ENCODE peak calls at places on chromosomes 13 and 19, in seven cellular contexts. S is GM23338, X is SK-N-MC, N is HCT116, Z is GM23248, G is fibroblast of lung, J is keratinocyte. F is an unnamed sample.

GRCh38 chr19:18543814-18544475 is 572 bp upstream of the FKBP8 start:
- DNase-seq in X (no peak), J (peak; percentile 54), G (peak; percentile 51), N (peak; percentile 76), Z (peak; percentile 90), S (peak; percentile 90), F (peak; percentile 85)

GRCh38 chr13:67651908-67652307 is 421.8 kb upstream of the PCDH9 start:
- DNase-seq in J (no peak), N (no peak), G (no peak), Z (no peak), X (no peak), S (no peak), F (no peak)

GRCh38 chr13:85492283-85492682 is 306.9 kb downstream of the SLITRK6 start:
- DNase-seq in Z (no peak), X (no peak), S (no peak), J (no peak), G (no peak), N (no peak), F (no peak)

GRCh38 chr19:7534531-7534980 is 961 bp upstream of the PNPLA6 start:
- DNase-seq in N (no peak), J (no peak), X (peak; percentile 10), S (peak; percentile 93), G (peak; percentile 88), Z (peak; percentile 86), F (peak; percentile 85)

GRCh38 chr13:22837980-22838615 is 342.7 kb upstream of the SGCG start:
- DNase-seq in J (no peak), Z (no peak), S (no peak), N (no peak), G (no peak), X (no peak), F (no peak)

GRCh38 chr13:43720780-43721397 is 65.9 kb downstream of the ENOX1 start:
- DNase-seq in X (no peak), Z (peak; percentile 54), N (no peak), S (no peak), G (no peak), J (no peak), F (no peak)

GRCh38 chr13:113967729-113968462 is 6.0 kb downstream of the C13orf46 start:
- DNase-seq in G (no peak), Z (no peak), S (no peak), N (no peak), J (no peak), X (no peak), F (no peak)

GRCh38 chr13:109778102-109778542 is 8.3 kb downstream of the IRS2 start:
- DNase-seq in N (no peak), Z (peak; percentile 31), J (no peak), S (no peak), X (no peak), G (peak; percentile 73), F (peak; percentile 23)

GRCh38 chr19:51508059-51508733 is 6.6 kb upstream of the SIGLEC12 start:
- DNase-seq in Z (no peak), X (no peak), N (no peak), G (no peak), S (no peak), J (no peak), F (no peak)

GRCh38 chr13:82962422-82962821 is 919.9 kb downstream of the SLITRK1 start:
- DNase-seq in X (no peak), J (no peak), S (no peak), G (peak; percentile 30), N (no peak), Z (no peak), F (no peak)

GRCh38 chr19:49556412-49557398 is 23.7 kb downstream of the NOSIP start:
- DNase-seq in Z (no peak), N (no peak), X (no peak), G (peak; percentile 29), J (no peak), S (peak; percentile 94), F (no peak)

GRCh38 chr13:75170321-75170720 is 311.6 kb downstream of the TBC1D4 start:
- DNase-seq in S (no peak), X (no peak), G (no peak), Z (no peak), N (no peak), J (no peak), F (no peak)

GRCh38 chr19:43380008-43380407 is 26.5 kb downstream of the CD177 start:
- DNase-seq in Z (no peak), N (no peak), J (no peak), G (no peak), S (peak; percentile 49), X (no peak), F (no peak)

GRCh38 chr19:41641879-41642485 is 15.1 kb upstream of the CEACAM4 start:
- DNase-seq in G (peak; percentile 20), X (peak; percentile 65), J (no peak), Z (peak; percentile 57), N (peak; percentile 37), S (peak; percentile 80), F (peak; percentile 33)

GRCh38 chr19:40191836-40192646 is 815 bp downstream of the MAP3K10 start:
- DNase-seq in S (peak; percentile 85), N (no peak), X (no peak), J (no peak), G (peak; percentile 25), Z (peak; percentile 61), F (peak; percentile 55)

GRCh38 chr19:53809518-53810186 is 14.5 kb downstream of the NLRP12 start:
- DNase-seq in Z (no peak), J (no peak), X (no peak), G (no peak), S (peak; percentile 82), N (no peak), F (no peak)

GRCh38 chr19:41951686-41952172 is 7.4 kb downstream of the RABAC1 start:
- DNase-seq in X (no peak), G (peak; percentile 47), S (peak; percentile 94), N (peak; percentile 59), Z (peak; percentile 59), J (peak; percentile 35), F (peak; percentile 87)

GRCh38 chr19:28485300-28485699 is 727.7 kb downstream of the UQCRFS1 start:
- DNase-seq in N (no peak), S (no peak), X (no peak), G (no peak), Z (no peak), J (no peak), F (peak; percentile 27)

GRCh38 chr13:20369886-20370361 is 137.8 kb upstream of the GJB6 start:
- DNase-seq in G (peak; percentile 20), N (no peak), X (no peak), J (peak; percentile 59), S (no peak), Z (no peak), F (no peak)

GRCh38 chr19:867301-867793 is 7.9 kb downstream of the CFD start:
- DNase-seq in X (no peak), G (no peak), Z (no peak), J (no peak), S (no peak), N (no peak), F (no peak)

GRCh38 chr13:30810261-30810701 is 74.9 kb downstream of the ALOX5AP start:
- DNase-seq in N (no peak), G (no peak), Z (no peak), S (no peak), X (no peak), J (no peak), F (no peak)

GRCh38 chr19:43152217-43152616 is 34.1 kb downstream of the PSG5 start:
- DNase-seq in S (no peak), J (no peak), X (no peak), G (peak; percentile 19), N (no peak), Z (no peak), F (no peak)

GRCh38 chr13:73224708-73225107 is 165.9 kb downstream of the KLF5 start:
- DNase-seq in S (no peak), G (peak; percentile 72), N (no peak), Z (peak; percentile 78), X (no peak), J (no peak), F (no peak)

GRCh38 chr19:1469936-1470863 is 8.8 kb downstream of the C19orf25 start:
- DNase-seq in J (no peak), G (no peak), X (no peak), S (peak; percentile 84), Z (peak; percentile 65), N (peak; percentile 42), F (peak; percentile 60)

GRCh38 chr13:99258210-99258860 is at the start of gene GPR18:
- DNase-seq in S (no peak), J (no peak), X (no peak), N (no peak), Z (no peak), G (no peak), F (no peak)

GRCh38 chr19:50723735-50724521 is 764 bp downstream of the CLEC11A start:
- DNase-seq in G (no peak), Z (peak; percentile 38), J (no peak), S (no peak), X (no peak), N (no peak), F (no peak)

GRCh38 chr13:70107498-70108271 is at the start of gene ATXN8OS:
- DNase-seq in X (no peak), J (no peak), G (peak; percentile 3), S (peak; percentile 71), Z (no peak), N (no peak), F (peak; percentile 9)
- TF ChIP-seq EZH2 in X (no peak), J (no peak), G (no peak), S (peak; percentile 9), Z (no peak), N (no peak), F (peak; percentile 19)

GRCh38 chr13:111575276-111575675 is 254.8 kb downstream of the TEX29 start:
- DNase-seq in J (no peak), Z (no peak), X (no peak), G (no peak), N (no peak), S (no peak), F (no peak)
- H3K4me3 ChIP-seq in J (no peak overlapping the region), Z (no peak overlapping the region), X (no peak overlapping the region), G (no peak overlapping the region), N (no peak overlapping the region), S (no peak overlapping the region), F (no peak overlapping the region)

GRCh38 chr19:10141479-10141878 is 21.8 kb upstream of the EIF3G start:
- DNase-seq in J (no peak), S (no peak), N (no peak), X (no peak), Z (no peak), G (no peak), F (no peak)
- H3K36me3 ChIP-seq in J (peaks cover 77% of the 10 kb centered on the region), S (peaks cover 65% of the 10 kb centered on the region), N (peaks cover 56% of the 10 kb centered on the region), X (peaks cover 98% of the 10 kb centered on the region), Z (peaks cover 31% of the 10 kb centered on the region), G (peaks cover 55% of the 10 kb centered on the region), F (no peaks in the 10 kb centered on the region)

GRCh38 chr13:78608254-78608704 is 4.9 kb upstream of the POU4F1 start:
- DNase-seq in S (no peak), Z (no peak), G (no peak), X (no peak), J (no peak), N (no peak), F (no peak)

GRCh38 chr13:78608705-78609463 is 5.5 kb upstream of the POU4F1 start:
- DNase-seq in G (no peak), J (no peak), N (no peak), S (peak; percentile 54), Z (peak; percentile 42), X (no peak), F (no peak)

GRCh38 chr13:78611040-78611439 is 7.7 kb upstream of the POU4F1 start:
- DNase-seq in X (no peak), J (no peak), N (no peak), Z (no peak), G (no peak), S (no peak), F (no peak)

GRCh38 chr13:78610381-78610883 is 7.1 kb upstream of the POU4F1 start:
- DNase-seq in J (no peak), X (peak; percentile 44), Z (no peak), S (no peak), G (peak; percentile 4), N (no peak), F (no peak)

GRCh38 chr13:78609464-78610205 is 6.3 kb upstream of the POU4F1 start:
- DNase-seq in J (no peak), N (no peak), Z (peak; percentile 60), G (no peak), X (no peak), S (peak; percentile 76), F (no peak)
- TF ChIP-seq EZH2 in J (peak; percentile 84), N (no peak), Z (peak; percentile 81), G (peak; percentile 72), X (no peak), S (peak; percentile 30), F (peak; percentile 61)

F was measured in hepatocyte.